ENCODE peak calls at places on chromosomes 5 and 9, in four cellular contexts. H, E, T and F are unnamed samples.

GRCh38 chr9:36036780-36037579 is at the start of gene RECK:
- DNase-seq in H (peak; percentile 84), E (peak; percentile 18), T (peak; percentile 74), F (peak; percentile 63)

GRCh38 chr9:85425153-85425611 is 316.6 kb downstream of the AGTPBP1 start:
- DNase-seq in H (no peak), E (peak; percentile 11), T (peak; percentile 61), F (peak; percentile 38)

GRCh38 chr5:122726990-122727616 is 47.8 kb upstream of the SNX2 start:
- DNase-seq in H (peak; percentile 77), E (no peak), T (no peak), F (no peak)

GRCh38 chr5:39328731-39329130 is 35.6 kb downstream of the C9 start:
- DNase-seq in H (no peak), E (no peak), T (no peak), F (no peak)

GRCh38 chr9:136901516-136902258 is 15.4 kb downstream of the TRAF2 start:
- DNase-seq in H (peak; percentile 45), E (no peak), T (no peak), F (peak; percentile 45)

GRCh38 chr9:131274674-131275331 is 1.5 kb downstream of the FAM78A start:
- DNase-seq in H (no peak), E (no peak), T (no peak), F (peak; percentile 63)

GRCh38 chr5:159156426-159156835 is 52.9 kb downstream of the RNF145 start:
- DNase-seq in H (no peak), E (no peak), T (no peak), F (no peak)

GRCh38 chr9:100486479-100487176 is 13.7 kb downstream of the TMEFF1 start:
- DNase-seq in H (no peak), E (no peak), T (no peak), F (no peak)

GRCh38 chr5:67530609-67531255 is 334.1 kb upstream of the CD180 start:
- DNase-seq in H (no peak), E (peak; percentile 13), T (no peak), F (no peak)

GRCh38 chr5:106454651-106455415 is 1215.9 kb downstream of the EFNA5 start:
- DNase-seq in H (peak; percentile 36), E (no peak), T (peak; percentile 1), F (no peak)

GRCh38 chr9:71285191-71285656 is 163.8 kb upstream of the TRPM3 start:
- DNase-seq in H (peak; percentile 54), E (peak; percentile 58), T (peak; percentile 15), F (peak; percentile 25)

GRCh38 chr9:14616188-14616982 is 76.8 kb downstream of the ZDHHC21 start:
- DNase-seq in H (peak; percentile 73), E (no peak), T (peak; percentile 6), F (no peak)

GRCh38 chr5:1273745-1274144 is 21.1 kb downstream of the TERT start:
- DNase-seq in H (no peak), E (no peak), T (no peak), F (no peak)

GRCh38 chr9:132896264-132896663 is 17.6 kb downstream of the SPACA9 start:
- DNase-seq in H (no peak), E (no peak), T (no peak), F (no peak)

GRCh38 chr5:23963449-23963848 is 456.0 kb downstream of the PRDM9 start:
- DNase-seq in H (no peak), E (no peak), T (no peak), F (no peak)